ENCODE peak calls at places on chromosomes 3 and 15, in ten cellular contexts. Q is SK-N-SH, A is heart left ventricle, C is GM23338, G is astrocyte of the cerebellum, H is lower lobe of right lung, N is psoas muscle, E is IMR-90, B is cardiac fibroblast, X is brain microvascular endothelial cell. I is an unnamed sample.

GRCh38 chr15:43776718-43777292 is at the start of gene ELL3:
- DNase-seq in Q (peak), A (peak), C (peak), G (no peak), H (peak), N (peak), E (peak), B (peak), X (peak), I (no peak)

GRCh38 chr3:181722156-181722555 is 10.4 kb downstream of the SOX2 start:
- DNase-seq in Q (no peak), A (no peak), C (no peak), G (no peak), H (no peak), N (no peak), E (no peak), B (no peak), X (no peak), I (no peak)

GRCh38 chr3:162034368-162034767 is 537.8 kb downstream of the OTOL1 start:
- DNase-seq in Q (no peak), A (no peak), C (no peak), G (peak), H (no peak), N (no peak), E (peak), B (peak), X (peak), I (no peak)

GRCh38 chr15:95260856-95261255 is 1029.5 kb downstream of the MCTP2 start:
- DNase-seq in Q (no peak), A (no peak), C (no peak), G (no peak), H (no peak), N (no peak), E (no peak), B (no peak), X (no peak), I (no peak)

GRCh38 chr3:61922118-61922517 is 360.7 kb downstream of the PTPRG start:
- DNase-seq in Q (no peak), A (no peak), C (no peak), G (no peak), H (no peak), N (no peak), E (no peak), B (no peak), X (no peak), I (no peak)

GRCh38 chr3:81871358-81872152 is 110.1 kb upstream of the GBE1 start:
- DNase-seq in Q (peak), A (no peak), C (peak), G (no peak), H (no peak), N (no peak), E (no peak), B (peak), X (no peak), I (no peak)

GRCh38 chr3:106161236-106161635 is 292.4 kb upstream of the CBLB start:
- DNase-seq in Q (no peak), A (no peak), C (peak), G (no peak), H (no peak), N (no peak), E (no peak), B (no peak), X (no peak), I (no peak)

GRCh38 chr3:150376001-150376848 is 31.9 kb upstream of the TSC22D2 start:
- DNase-seq in Q (no peak), A (no peak), C (no peak), G (no peak), H (no peak), N (no peak), E (peak), B (peak), X (no peak), I (no peak)

GRCh38 chr3:33665294-33665693 is 52.8 kb downstream of the CLASP2 start:
- DNase-seq in Q (no peak), A (no peak), C (no peak), G (no peak), H (no peak), N (no peak), E (no peak), B (no peak), X (no peak), I (no peak)

GRCh38 chr15:96818861-96819260 is 488.4 kb downstream of the NR2F2 start:
- DNase-seq in Q (no peak), A (no peak), C (no peak), G (no peak), H (no peak), N (no peak), E (no peak), B (no peak), X (no peak), I (no peak)

GRCh38 chr3:97935842-97936241 is 36.4 kb downstream of the RIOX2 start:
- DNase-seq in Q (no peak), A (no peak), C (no peak), G (no peak), H (no peak), N (no peak), E (no peak), B (no peak), X (no peak), I (no peak)

GRCh38 chr3:45218578-45219390 is 7.3 kb downstream of the TMEM158 start:
- DNase-seq in Q (no peak), A (no peak), C (no peak), G (no peak), H (no peak), N (no peak), E (peak), B (peak), X (peak), I (no peak)

GRCh38 chr15:99433026-99433756 is 132.6 kb upstream of the MEF2A start:
- DNase-seq in Q (no peak), A (peak), C (no peak), G (no peak), H (peak), N (no peak), E (no peak), B (peak), X (no peak), I (peak)

GRCh38 chr3:22779737-22780136 is 423.4 kb upstream of the UBE2E2 start:
- DNase-seq in Q (no peak), A (no peak), C (no peak), G (no peak), H (no peak), N (no peak), E (no peak), B (peak), X (peak), I (no peak)

GRCh38 chr3:126955004-126955790 is 27.7 kb upstream of the PLXNA1 start:
- DNase-seq in Q (no peak), A (no peak), C (no peak), G (no peak), H (no peak), N (no peak), E (no peak), B (no peak), X (no peak), I (peak)

GRCh38 chr3:183526838-183527420 is 28.6 kb downstream of the KLHL6 start:
- DNase-seq in Q (no peak), A (no peak), C (no peak), G (no peak), H (no peak), N (no peak), E (no peak), B (no peak), X (no peak), I (no peak)

GRCh38 chr3:102035118-102035517 is 185.8 kb downstream of the NFKBIZ start:
- DNase-seq in Q (no peak), A (no peak), C (no peak), G (no peak), H (no peak), N (no peak), E (no peak), B (no peak), X (no peak), I (no peak)

GRCh38 chr3:141278196-141279073 is 46.8 kb downstream of the PXYLP1 start:
- DNase-seq in Q (no peak), A (no peak), C (no peak), G (no peak), H (no peak), N (no peak), E (no peak), B (peak), X (peak), I (no peak)

GRCh38 chr3:21638488-21638887 is 112.5 kb downstream of the ZNF385D start:
- DNase-seq in Q (no peak), A (no peak), C (no peak), G (no peak), H (no peak), N (no peak), E (no peak), B (peak), X (no peak), I (no peak)

GRCh38 chr3:162647321-162647720 is 1150.7 kb downstream of the OTOL1 start:
- DNase-seq in Q (no peak), A (no peak), C (no peak), G (no peak), H (no peak), N (no peak), E (no peak), B (no peak), X (no peak), I (no peak)

GRCh38 chr3:197888511-197888910 is 61.5 kb upstream of the RPL35A start:
- DNase-seq in Q (no peak), A (no peak), C (no peak), G (no peak), H (no peak), N (no peak), E (no peak), B (no peak), X (no peak), I (no peak)

GRCh38 chr3:2898591-2899353 is 211.4 kb downstream of the IL5RA start:
- DNase-seq in Q (no peak), A (no peak), C (peak), G (peak), H (no peak), N (no peak), E (no peak), B (no peak), X (no peak), I (no peak)
- TF ChIP-seq CTCF in Q (no peak), A (no peak), C (no peak), G (no peak), H (no peak), N (no peak), E (no peak), B (no peak), X (no peak), I (no peak)

DNA sequence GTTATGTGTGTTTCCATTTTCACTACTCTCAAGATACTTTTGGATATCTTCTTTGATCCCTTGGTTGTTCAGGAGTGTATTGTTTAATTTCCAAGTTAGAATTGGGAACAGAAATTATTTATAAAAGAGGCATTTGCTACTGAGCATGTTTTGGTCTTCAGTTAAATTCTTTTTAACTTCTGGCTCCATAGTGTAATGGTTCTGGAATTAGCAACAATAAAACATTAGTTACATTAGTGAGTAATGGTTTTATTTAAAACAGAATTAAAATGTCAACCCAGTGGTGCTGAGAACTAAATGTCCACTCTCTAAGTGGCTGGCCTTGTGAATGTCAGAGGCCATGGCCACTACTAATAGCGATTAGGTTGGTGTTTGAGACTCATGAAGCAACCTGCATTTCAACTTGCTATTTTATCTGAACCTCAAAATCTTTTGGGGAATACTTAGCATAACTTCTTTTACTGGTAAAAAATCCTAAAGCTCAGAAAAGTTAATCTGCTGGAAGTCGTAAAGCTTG is 19.5 kb upstream of the MASP1 start:
- DNase-seq in Q (no peak), A (no peak), C (no peak), G (no peak), H (no peak), N (no peak), E (no peak), B (no peak), X (no peak), I (no peak)
- TF ChIP-seq CTCF in Q (no peak), A (no peak), C (no peak), G (no peak), H (no peak), N (no peak), E (no peak), B (no peak), X (no peak), I (no peak)

GRCh38 chr15:77964193-77964592 is 113.3 kb downstream of the TBC1D2B start:
- DNase-seq in Q (no peak), A (no peak), C (no peak), G (no peak), H (no peak), N (no peak), E (no peak), B (no peak), X (no peak), I (no peak)

GRCh38 chr15:77967785-77968184 is 109.7 kb downstream of the TBC1D2B start:
- DNase-seq in Q (no peak), A (no peak), C (no peak), G (no peak), H (no peak), N (no peak), E (no peak), B (no peak), X (no peak), I (no peak)

GRCh38 chr15:77969055-77969454 is 108.5 kb downstream of the TBC1D2B start:
- DNase-seq in Q (no peak), A (no peak), C (no peak), G (no peak), H (no peak), N (no peak), E (no peak), B (no peak), X (no peak), I (no peak)

DNA sequence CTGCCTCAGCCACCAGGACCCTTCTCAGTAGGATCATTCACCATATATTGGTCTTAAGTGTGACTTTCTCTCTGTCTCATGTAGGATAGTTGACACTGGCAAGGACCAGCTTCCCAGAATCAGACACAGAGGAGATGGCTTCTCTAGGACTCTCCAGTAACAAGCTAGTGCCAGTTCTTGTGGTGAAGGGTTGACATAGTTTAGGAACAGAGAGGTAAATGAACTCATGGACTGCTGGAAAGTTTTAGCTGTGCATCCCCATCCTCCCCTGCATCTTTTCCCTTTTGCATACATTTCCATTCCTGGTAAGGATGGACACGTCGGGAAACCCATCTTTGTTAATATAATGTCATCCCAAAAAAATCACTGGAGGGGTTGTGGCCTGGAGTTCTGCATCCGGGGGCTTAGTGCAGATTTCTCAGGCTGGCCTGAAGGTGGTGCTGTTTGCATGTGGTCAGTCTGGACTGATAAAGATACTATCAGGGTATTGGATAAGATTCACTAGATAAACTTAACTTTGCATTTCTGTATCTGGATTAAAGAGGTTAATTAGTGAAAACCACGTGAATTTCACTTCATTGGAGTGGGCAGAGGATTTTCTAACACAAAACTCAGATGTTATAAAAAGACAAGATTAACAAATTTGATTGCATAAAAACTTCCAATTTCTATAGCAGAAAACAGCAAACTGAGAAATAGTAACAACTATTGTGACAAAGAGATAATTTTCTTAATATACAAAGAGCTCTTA is 110.8 kb downstream of the TBC1D2B start:
- DNase-seq in Q (peak), A (no peak), C (peak), G (no peak), H (no peak), N (no peak), E (peak), B (peak), X (peak), I (no peak)
- TF ChIP-seq CTCF in Q (peak), A (peak), C (peak), G (peak), H (peak), N (peak), E (peak), B (peak), X (peak), I (peak)

DNA sequence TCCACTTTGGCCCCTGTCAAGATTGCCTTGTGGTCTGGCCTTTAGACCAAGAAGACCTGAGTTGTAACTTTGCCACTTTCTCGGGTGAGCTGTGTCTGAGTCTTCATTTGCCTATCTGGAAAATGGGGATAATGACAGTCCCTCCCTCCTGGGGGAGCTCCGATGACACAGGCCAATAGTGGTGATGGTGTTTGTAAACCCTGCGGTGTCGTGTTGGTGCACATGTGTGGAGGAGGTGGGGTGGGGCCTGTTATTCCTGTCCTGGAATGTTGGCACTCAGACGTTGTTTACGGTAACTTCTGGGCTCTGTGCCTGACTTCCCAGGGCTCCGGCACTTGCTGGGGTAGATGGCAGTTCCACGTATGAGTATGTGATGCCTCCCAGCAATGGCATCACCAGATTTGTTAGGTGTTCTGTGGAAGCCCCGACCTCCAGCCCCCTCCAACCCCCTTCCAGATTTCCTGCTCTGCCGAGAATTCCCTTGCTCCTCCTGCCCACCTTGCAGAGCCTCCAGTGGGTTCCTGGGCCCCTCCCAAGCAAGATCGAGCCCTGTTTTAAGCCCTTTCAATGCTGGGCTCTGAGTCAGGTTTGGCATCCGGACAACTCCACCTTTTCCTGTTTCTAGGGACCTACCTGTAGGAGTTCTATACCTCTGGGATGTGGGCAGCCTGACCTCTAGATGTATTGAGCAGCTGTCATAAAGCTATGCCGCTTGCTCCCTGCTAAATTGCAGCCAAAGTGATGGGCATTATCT is 31.4 kb downstream of the HRH1 start:
- DNase-seq in Q (no peak), A (peak), C (no peak), G (peak), H (peak), N (peak), E (peak), B (peak), X (peak), I (no peak)
- TF ChIP-seq CTCF in Q (peak), A (no peak), C (no peak), G (no peak), H (no peak), N (no peak), E (peak), B (no peak), X (no peak), I (peak)

DNA sequence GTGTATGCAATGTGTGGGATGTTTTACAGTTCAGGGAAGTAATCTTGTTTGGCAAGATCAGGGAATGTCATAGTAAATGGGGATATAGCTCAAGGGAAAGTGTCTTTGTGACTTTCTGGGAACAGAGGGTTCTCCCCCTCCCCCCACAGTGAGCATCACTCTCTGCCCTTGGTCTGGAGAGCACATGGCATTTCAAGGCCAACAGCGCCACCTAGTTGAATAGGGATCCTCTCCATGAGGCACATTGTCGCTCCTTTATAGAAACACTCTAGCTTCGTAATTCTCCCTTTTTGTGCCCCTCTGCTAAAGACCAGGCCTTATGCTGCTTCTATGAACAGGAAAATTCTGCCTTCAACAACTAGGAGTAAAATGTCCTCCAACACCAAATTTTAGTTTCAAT is 37.1 kb upstream of the ARNT2 start:
- DNase-seq in Q (peak), A (no peak), C (peak), G (no peak), H (no peak), N (no peak), E (peak), B (peak), X (peak), I (no peak)
- TF ChIP-seq CTCF in Q (peak), A (no peak), C (peak), G (no peak), H (no peak), N (no peak), E (peak), B (peak), X (peak), I (peak)

GRCh38 chr15:49827311-49827710 is 206.5 kb downstream of the DTWD1 start:
- DNase-seq in Q (no peak), A (no peak), C (no peak), G (no peak), H (no peak), N (no peak), E (no peak), B (no peak), X (no peak), I (no peak)

GRCh38 chr15:49831206-49831965 is 210.5 kb downstream of the DTWD1 start:
- DNase-seq in Q (no peak), A (peak), C (no peak), G (peak), H (no peak), N (peak), E (peak), B (peak), X (peak), I (no peak)

GRCh38 chr15:49826640-49827281 is 205.9 kb downstream of the DTWD1 start:
- DNase-seq in Q (no peak), A (no peak), C (no peak), G (no peak), H (no peak), N (no peak), E (no peak), B (no peak), X (no peak), I (no peak)

GRCh38 chr15:49830411-49830810 is 209.6 kb downstream of the DTWD1 start:
- DNase-seq in Q (no peak), A (no peak), C (peak), G (no peak), H (no peak), N (no peak), E (peak), B (peak), X (no peak), I (no peak)

DNA sequence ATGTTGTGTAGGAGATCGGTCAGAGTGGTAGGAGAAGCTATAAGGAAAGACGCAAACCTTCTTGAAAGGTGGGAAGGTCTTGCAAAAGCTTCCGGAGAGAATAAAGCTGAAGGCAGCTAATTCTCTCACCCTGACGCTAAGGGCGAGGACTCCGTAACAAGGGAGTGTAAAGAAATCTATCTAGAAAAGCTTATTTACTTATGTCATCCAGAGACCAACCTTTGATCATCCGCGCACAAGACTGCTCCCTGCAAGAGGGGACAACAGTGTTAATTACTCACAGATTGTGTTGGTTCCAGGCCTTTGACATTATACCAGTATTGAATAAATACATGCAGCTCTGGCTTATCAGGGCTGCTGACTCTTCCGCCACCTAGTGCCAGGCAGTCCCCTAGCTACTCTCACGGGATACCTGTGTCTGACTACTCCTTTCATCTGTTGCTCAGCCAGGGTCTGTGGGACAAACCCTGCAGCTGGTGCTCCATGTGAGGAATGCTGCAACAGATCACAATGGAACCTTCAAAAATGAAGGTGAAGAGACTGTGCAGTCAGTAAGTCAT is 211.7 kb downstream of the DTWD1 start:
- DNase-seq in Q (peak), A (no peak), C (peak), G (no peak), H (no peak), N (no peak), E (no peak), B (peak), X (peak), I (no peak)
- TF ChIP-seq CTCF in Q (no peak), A (no peak), C (peak), G (peak), H (no peak), N (no peak), E (peak), B (no peak), X (peak), I (peak)

I was measured in chondrocyte.